ENCODE peak calls at places on chromosomes 1 and 21, in five cellular contexts. Y is HepG2, E is K562, C is SK-N-SH, S is GM12878. B is an unnamed sample. For H3K36me3, the result is how much of the 10 kb centered on the place peaks cover.

GRCh38 chr1:6603851-6604558 is 1.3 kb upstream of the KLHL21 start:
- DNase-seq in Y (peak), E (no peak), C (no peak), S (no peak), B (no peak)

GRCh38 chr1:110214454-110215404 is 4.6 kb downstream of the KCNC4 start:
- DNase-seq in Y (peak), E (no peak), C (peak), S (no peak), B (no peak)

GRCh38 chr1:224170748-224171478 is 12.1 kb upstream of the DEGS1 start:
- DNase-seq in Y (peak), E (no peak), C (peak), S (no peak), B (no peak)

GRCh38 chr1:25610822-25611630 is 5.6 kb upstream of the MAN1C1 start:
- DNase-seq in Y (no peak), E (no peak), C (peak), S (no peak), B (peak)

GRCh38 chr1:231493421-231494185 is 34.9 kb upstream of the TSNAX start:
- DNase-seq in Y (no peak), E (no peak), C (no peak), S (peak), B (no peak)

GRCh38 chr1:203777596-203777995 is 12.6 kb downstream of the LAX1 start:
- DNase-seq in Y (no peak), E (no peak), C (no peak), S (no peak), B (no peak)

GRCh38 chr21:16116798-16117197 is 387.0 kb downstream of the USP25 start:
- DNase-seq in Y (no peak), E (no peak), C (no peak), S (no peak), B (no peak)

GRCh38 chr1:222066539-222066938 is 324.6 kb upstream of the DUSP10 start:
- DNase-seq in Y (no peak), E (no peak), C (no peak), S (no peak), B (no peak)

GRCh38 chr1:15911927-15912326 is 64.0 kb downstream of the ZBTB17 start:
- DNase-seq in Y (no peak), E (no peak), C (no peak), S (no peak), B (no peak)

GRCh38 chr21:35345954-35346353 is 296.9 kb upstream of the RUNX1 start:
- DNase-seq in Y (no peak), E (no peak), C (no peak), S (no peak), B (no peak)

GRCh38 chr1:107057197-107058133 is 991 bp downstream of the PRMT6 start:
- DNase-seq in Y (peak), E (peak), C (peak), S (no peak), B (no peak)

GRCh38 chr1:235250430-235250829 is 77.5 kb downstream of the ARID4B start:
- DNase-seq in Y (no peak), E (no peak), C (no peak), S (no peak), B (no peak)

GRCh38 chr21:21612446-21612845 is 614.2 kb downstream of the NCAM2 start:
- DNase-seq in Y (no peak), E (no peak), C (no peak), S (no peak), B (no peak)

GRCh38 chr1:93093332-93094006 is 14.4 kb downstream of the MTF2 start:
- DNase-seq in Y (no peak), E (no peak), C (no peak), S (no peak), B (no peak)

GRCh38 chr1:110136911-110137310 is 13.4 kb upstream of the SLC6A17 start:
- DNase-seq in Y (peak), E (no peak), C (peak), S (no peak), B (no peak)

GRCh38 chr1:21659924-21660326 is 9.2 kb downstream of the RAP1GAP start:
- DNase-seq in Y (no peak), E (no peak), C (no peak), S (no peak), B (no peak)

GRCh38 chr1:168470821-168471473 is 72.8 kb downstream of the XCL2 start:
- DNase-seq in Y (peak), E (peak), C (no peak), S (no peak), B (peak)
- TF ChIP-seq ZBTB33 in Y (no peak), E (no peak), C (no peak), S (no peak), B (no peak)

DNA sequence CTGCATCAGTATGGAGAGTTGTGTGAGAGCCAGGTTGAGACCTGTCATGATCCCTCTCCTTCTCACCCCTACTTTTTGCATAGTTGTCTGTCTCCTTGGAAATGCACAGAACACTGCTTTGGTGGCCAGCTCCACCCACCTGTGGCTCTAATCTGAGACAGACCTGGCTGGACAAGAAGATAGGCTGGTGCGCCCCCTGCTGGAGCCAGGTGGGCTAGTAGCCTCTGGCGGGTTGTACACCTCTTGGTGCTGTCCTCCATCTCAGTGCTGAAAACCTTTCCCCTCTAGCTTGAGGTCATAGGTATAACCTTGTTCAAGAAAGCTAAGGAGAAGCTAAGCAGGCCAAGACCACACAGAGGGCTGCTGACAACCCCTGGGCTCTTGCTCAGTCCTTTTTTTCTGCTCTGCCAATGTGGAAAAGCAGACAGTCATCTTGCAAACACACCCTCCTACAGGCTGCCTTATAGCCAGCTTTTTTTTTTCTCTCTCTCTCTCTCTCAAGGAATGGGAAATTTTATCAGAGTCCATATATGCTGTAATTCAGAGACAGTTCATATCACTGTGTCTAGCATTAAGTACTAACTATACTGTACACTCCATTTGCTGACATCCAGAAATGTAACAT is 58.8 kb upstream of the SPATA6 start:
- DNase-seq in Y (peak), E (peak), C (peak), S (no peak), B (peak)
- H3K36me3 ChIP-seq in Y (under half), E (under half), C (under half), S (under half), B (under half)

GRCh38 chr1:3548156-3548893 is 63.0 kb downstream of the MEGF6 start:
- DNase-seq in Y (no peak), E (no peak), C (no peak), S (no peak), B (no peak)
- TF ChIP-seq ZBTB33 in Y (no peak), E (no peak), C (no peak), S (no peak), B (no peak)

DNA sequence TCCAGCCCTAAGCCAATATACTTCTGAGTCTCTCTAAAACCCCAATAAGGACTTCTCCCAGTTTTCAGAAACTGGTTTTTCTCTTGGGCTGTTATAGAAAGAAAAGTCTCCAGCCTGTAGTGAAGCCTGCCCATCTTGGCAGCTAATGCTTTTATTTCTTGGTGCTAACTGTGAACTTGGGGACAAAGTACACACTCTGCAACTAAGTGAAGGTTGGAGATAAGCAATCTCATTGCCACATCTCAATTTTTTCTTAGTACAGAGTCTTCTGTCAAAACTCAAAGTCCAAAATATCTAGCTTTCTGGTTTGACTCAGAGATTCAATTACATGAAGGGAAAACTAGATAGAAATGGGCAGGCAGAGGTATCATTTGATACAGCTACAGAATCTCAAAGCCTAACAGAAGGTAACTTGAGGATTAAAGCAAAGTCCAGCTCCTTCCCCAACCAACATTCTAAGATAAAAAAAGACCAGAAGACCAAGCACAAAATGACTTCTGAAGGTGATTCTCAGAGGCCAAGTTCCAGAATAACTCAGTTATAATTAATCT is 14.0 kb downstream of the AK2 start:
- DNase-seq in Y (no peak), E (no peak), C (no peak), S (no peak), B (no peak)
- H3K36me3 ChIP-seq in Y (under half), E (half or more), C (under half), S (under half), B (half or more)

GRCh38 chr1:59565611-59566410 is 248.9 kb upstream of the HOOK1 start:
- DNase-seq in Y (no peak), E (no peak), C (no peak), S (no peak), B (no peak)

GRCh38 chr1:59569198-59569597 is 245.6 kb upstream of the HOOK1 start:
- DNase-seq in Y (no peak), E (no peak), C (no peak), S (no peak), B (no peak)

GRCh38 chr1:59574085-59574484 is 240.7 kb upstream of the HOOK1 start:
- DNase-seq in Y (no peak), E (no peak), C (no peak), S (no peak), B (no peak)

GRCh38 chr1:59568158-59568935 is 246.4 kb upstream of the HOOK1 start:
- DNase-seq in Y (no peak), E (no peak), C (no peak), S (no peak), B (no peak)

DNA sequence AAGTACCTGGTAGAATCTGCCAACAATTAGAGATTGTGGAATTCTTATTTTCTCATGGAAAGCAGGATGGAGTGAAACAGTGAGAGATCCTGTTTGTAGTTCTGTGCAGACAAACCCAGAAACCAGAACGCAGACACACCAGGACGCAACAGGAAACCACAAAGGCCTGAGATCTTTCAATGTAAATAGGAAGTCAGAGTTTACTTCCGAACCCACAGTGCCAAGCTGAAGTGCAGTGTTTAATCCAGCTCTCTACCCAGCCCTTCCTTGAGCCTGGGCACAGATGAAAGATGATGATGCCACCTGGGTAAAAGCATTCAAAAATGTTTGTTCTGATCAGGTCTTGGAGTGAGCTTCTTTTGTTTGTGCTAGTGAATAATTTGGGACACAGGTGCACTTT is 244.2 kb upstream of the HOOK1 start:
- DNase-seq in Y (peak), E (no peak), C (no peak), S (no peak), B (no peak)
- TF ChIP-seq ZBTB33 in Y (no peak), E (no peak), C (no peak), S (no peak), B (no peak)

GRCh38 chr1:113369715-113370114 is 20.6 kb upstream of the MAGI3 start:
- DNase-seq in Y (no peak), E (no peak), C (no peak), S (no peak), B (no peak)

GRCh38 chr1:113375878-113376277 is 14.4 kb upstream of the MAGI3 start:
- DNase-seq in Y (no peak), E (no peak), C (no peak), S (no peak), B (no peak)

GRCh38 chr1:113372546-113372945 is 17.8 kb upstream of the MAGI3 start:
- DNase-seq in Y (no peak), E (no peak), C (no peak), S (no peak), B (no peak)

GRCh38 chr1:113370868-113371267 is 19.4 kb upstream of the MAGI3 start:
- DNase-seq in Y (no peak), E (no peak), C (no peak), S (no peak), B (no peak)

GRCh38 chr1:113373644-113374043 is 16.7 kb upstream of the MAGI3 start:
- DNase-seq in Y (no peak), E (no peak), C (no peak), S (no peak), B (no peak)
- H3K36me3 ChIP-seq in Y (under half), E (under half), C (under half), S (under half), B (under half)

GRCh38 chr1:16913616-16913865 is 8.2 kb upstream of the CROCC start:
- DNase-seq in Y (no peak), E (no peak), C (no peak), S (no peak), B (no peak)

GRCh38 chr1:16920951-16921350 is 780 bp upstream of the CROCC start:
- DNase-seq in Y (no peak), E (no peak), C (peak), S (no peak), B (no peak)

GRCh38 chr1:16913866-16914662 is 7.7 kb upstream of the CROCC start:
- DNase-seq in Y (peak), E (peak), C (peak), S (peak), B (peak)

GRCh38 chr1:16918371-16918770 is 3.4 kb upstream of the CROCC start:
- DNase-seq in Y (no peak), E (no peak), C (peak), S (no peak), B (no peak)

GRCh38 chr1:16915627-16915973 is 6.1 kb upstream of the CROCC start:
- DNase-seq in Y (no peak), E (no peak), C (peak), S (no peak), B (no peak)
- TF ChIP-seq ZBTB33 in Y (no peak), E (no peak), C (no peak), S (no peak), B (no peak)

B was measured in HCT116.